ENCODE peak calls at places on chromosomes 4 and X, in six cellular contexts. Z is uterus, C is A549, M is transverse colon, I is sigmoid colon, W is lower leg skin. G is an unnamed sample.

GRCh38 chr4:34236118-34236517 is 2008.2 kb downstream of the ARAP2 start:
- DNase-seq in Z (no peak), C (no peak), M (no peak), I (no peak), W (no peak), G (no peak)

GRCh38 chr4:147599206-147599605 is 18.0 kb upstream of the TMEM184C start:
- DNase-seq in Z (no peak), C (no peak), M (no peak), I (no peak), W (no peak), G (no peak)

GRCh38 chr4:142158980-142159379 is 522.6 kb downstream of the IL15 start:
- DNase-seq in Z (no peak), C (no peak), M (no peak), I (no peak), W (no peak), G (no peak)

GRCh38 chr4:109879636-109880314 is 31.9 kb downstream of the LRIT3 start:
- DNase-seq in Z (no peak), C (no peak), M (no peak), I (no peak), W (no peak), G (no peak)

GRCh38 chr4:2166253-2166652 is 75.7 kb downstream of the HAUS3 start:
- DNase-seq in Z (no peak), C (no peak), M (peak), I (no peak), W (peak), G (no peak)

GRCh38 chr4:156762851-156763250 is 208.7 kb downstream of the PDGFC start:
- DNase-seq in Z (no peak), C (no peak), M (no peak), I (peak), W (no peak), G (no peak)

GRCh38 chr4:183328832-183329231 is 6.6 kb upstream of the CLDN24 start:
- DNase-seq in Z (no peak), C (no peak), M (no peak), I (no peak), W (no peak), G (no peak)

GRCh38 chrX:153884136-153885076 is 1.6 kb downstream of the L1CAM start:
- DNase-seq in Z (no peak), C (peak), M (no peak), I (no peak), W (no peak), G (no peak)

GRCh38 chr4:41155194-41155830 is 59.0 kb downstream of the APBB2 start:
- DNase-seq in Z (no peak), C (no peak), M (no peak), I (no peak), W (no peak), G (no peak)

GRCh38 chrX:39772057-39772832 is 325.5 kb downstream of the BCOR start:
- DNase-seq in Z (no peak), C (no peak), M (no peak), I (no peak), W (no peak), G (peak)

GRCh38 chr4:56181140-56181950 is 205.9 kb downstream of the AASDH start:
- DNase-seq in Z (no peak), C (no peak), M (no peak), I (no peak), W (no peak), G (peak)

DNA sequence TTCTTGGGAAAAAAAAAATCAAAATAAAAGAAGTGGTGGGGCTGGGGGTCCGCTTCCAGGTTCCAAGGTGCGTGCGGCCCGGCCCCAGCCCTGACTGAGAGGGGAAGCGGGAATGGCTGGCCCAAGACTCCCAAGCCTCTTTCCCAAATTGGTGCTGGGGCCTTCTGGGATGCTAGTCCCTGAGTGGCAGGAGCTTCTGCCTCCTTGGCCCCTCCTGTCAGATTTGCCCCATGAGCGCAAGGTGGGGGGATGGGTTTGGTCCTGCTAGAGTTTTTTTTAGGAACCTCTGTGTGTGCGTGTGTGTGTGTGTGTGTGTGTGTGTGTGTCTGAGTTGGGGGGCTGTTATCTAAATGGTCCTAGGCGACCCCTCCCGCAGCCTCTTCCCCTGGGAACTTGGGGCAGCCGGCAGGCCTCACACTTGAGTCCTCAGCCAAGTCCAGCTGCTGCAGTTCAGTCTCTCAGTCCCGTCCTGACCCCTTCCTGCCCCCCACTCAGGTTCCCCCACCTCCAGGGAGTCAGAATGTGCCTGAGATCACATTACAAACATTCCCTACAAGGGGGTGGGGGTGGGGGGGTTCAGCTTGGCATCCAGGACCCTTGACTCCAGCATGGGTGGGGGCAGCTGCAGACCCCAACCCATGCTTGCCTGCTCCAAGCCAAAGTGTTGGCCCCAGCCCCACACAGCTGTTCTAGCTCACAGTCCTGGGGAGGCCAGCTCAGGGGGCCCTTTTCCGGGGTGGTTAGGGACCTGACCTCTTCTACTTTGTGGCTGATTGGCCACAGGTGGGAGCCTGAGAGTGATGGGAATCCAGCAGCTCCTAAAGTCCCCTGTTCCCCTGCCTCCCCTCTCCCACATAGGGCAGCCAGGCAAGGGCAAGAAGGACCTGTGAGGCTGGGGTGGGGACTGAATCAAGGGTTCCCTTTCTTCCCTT is 4.0 kb downstream of the EFNB1 start:
- DNase-seq in Z (no peak), C (no peak), M (no peak), I (peak), W (peak), G (no peak)
- H3K4me3 ChIP-seq in Z (no peak), C (no peak), M (peak), I (no peak), W (no peak), G (no peak)

DNA sequence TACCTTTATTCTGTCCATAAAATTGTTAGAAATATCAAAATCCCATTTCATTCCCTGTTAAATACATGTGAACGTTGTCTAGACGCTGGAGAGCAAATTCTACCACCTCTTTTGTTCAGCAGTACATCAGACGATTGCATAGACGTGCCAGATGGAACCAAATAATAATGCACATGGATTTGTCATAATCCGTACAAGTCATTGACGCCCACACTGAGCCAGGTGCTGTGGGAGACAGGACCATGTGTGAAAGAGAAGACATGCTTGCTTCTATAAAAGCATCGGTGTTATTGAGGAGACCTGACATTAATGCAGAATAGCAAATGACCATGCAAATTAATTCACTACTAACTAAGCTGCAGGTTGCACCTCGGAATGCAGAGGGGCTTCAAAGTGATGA is 175.0 kb downstream of the PTTG2 start:
- DNase-seq in Z (no peak), C (no peak), M (no peak), I (no peak), W (no peak), G (no peak)
- TF ChIP-seq CTCF in Z (no peak), C (no peak), M (no peak), I (no peak), W (no peak), G (no peak)

DNA sequence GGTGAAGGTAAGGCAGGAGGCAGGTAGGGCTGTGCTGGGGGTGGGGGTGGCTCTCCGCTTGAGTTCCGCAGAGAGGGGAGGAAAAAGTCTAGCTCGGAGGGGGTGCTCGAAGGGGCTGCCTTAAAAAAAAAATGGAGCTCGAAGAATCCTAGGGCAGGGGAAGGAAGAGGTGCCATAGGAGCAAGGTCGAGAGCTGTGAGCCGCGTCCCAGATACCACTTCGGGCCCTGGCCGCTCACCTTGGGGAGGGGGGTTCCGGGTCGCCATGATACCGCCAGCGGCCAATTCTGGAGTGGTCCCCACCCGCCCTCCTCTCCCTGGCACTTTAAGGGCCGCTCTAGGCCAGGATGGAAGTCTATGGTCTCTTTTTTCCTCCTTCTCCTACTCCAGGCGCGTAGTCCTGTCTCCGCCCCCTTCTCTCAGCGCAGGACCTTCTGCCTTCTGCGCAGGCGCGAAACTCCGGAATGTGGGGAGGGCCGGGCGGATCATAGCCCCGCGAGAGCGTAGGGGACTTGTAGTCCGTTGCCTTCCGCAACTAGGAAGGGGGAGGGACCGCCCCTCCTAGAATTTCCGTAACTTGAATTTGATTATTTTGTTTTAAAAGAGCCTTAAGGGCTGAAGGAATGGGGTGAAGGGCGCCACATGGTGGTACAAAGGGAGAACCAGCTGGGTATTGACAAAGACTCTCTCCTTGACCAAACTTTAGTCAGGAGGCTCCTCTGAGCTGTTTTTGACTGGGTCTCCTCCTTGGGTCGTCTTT is at the start of gene FUNDC1:
- DNase-seq in Z (peak), C (peak), M (peak), I (peak), W (peak), G (peak)
- TF ChIP-seq POLR2A in Z (peak), C (peak), M (peak), I (no peak), W (no peak), G (no peak)

DNA sequence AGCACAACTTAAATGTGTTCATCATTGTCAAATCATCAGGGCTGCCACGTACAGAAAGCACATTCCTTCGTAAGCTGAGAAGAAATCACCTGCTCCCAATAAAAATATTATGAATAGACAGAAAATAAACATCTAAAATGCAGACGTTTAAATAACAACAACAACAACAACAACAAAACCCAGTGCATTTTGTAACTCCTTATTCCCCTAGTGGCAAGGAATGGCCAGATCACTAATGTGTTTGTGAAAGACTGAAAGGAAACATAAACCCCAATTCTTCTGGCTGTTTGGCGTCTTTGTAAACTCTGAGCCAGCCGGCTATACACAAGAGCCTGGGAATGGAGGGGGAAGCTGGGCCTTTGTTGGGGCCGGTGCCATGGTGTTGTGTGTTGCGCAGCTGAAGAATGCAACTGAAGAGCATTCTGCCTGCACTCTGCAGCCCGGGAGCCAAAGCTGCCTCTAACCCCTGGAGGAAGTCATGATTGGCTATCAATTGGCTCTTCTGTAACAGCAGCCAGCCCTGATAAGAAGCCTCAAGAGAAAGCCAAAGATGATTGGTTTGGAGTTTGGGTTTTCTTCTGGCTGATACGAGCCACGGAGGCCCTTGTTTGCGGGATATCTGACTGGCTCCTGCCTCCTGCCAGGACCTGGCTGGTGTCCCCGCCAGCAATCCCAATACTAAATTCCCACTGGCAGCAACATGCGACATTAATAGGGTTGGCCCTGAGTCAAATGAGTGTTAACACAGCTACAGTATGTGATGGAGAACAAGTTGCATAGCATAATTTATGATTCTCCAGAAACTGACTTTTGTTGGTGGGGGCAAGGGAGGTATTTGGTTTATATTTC is 89.7 kb upstream of the TFDP3 start:
- DNase-seq in Z (peak), C (no peak), M (peak), I (no peak), W (no peak), G (no peak)
- H3K4me3 ChIP-seq in Z (no peak), C (no peak), M (no peak), I (no peak), W (no peak), G (no peak)

GRCh38 chr4:116058129-116058528 is 944.7 kb upstream of the NDST4 start:
- DNase-seq in Z (no peak), C (no peak), M (no peak), I (no peak), W (no peak), G (peak)

DNA sequence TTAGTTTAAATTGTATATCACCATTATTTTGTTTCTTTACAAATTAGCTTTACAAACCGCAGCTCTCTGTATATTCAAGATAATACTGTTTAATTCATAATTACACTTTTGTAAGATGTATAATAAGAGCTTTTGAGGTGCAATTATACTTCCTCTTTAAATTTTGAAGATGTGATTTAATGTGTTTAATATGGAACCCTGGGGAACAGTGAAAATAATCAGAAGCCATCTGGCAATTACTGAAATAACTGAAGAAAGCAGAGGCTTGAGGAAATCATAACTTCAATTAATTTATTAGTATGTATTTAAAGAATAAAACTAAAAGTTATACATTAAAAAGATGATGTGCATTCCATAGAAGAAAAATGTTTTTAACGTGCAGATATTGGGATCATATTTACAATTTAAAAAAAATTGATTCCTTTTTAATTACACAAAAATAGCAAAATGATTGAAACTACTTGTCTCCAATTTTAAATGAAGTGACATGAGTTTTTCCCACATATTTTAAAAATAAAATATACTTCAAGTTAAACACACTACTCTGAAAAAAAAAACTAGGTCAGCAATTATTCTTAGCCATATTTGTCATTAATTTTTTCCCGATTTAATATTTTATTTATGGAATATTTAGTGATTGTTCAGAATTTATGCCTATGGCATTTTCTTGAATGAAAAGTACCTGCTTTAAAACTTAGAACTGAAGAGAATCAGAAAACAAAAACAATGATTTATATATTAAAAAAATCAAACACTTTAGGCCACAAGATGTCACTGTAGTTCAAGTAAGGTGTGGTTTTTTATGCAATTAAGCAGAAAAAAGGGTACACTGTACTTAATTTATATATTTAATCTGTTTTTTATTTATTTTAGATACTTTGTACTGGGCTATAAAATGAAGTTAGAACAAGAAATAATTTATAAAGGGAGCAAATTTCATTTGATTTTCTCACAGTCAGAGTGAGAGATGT is 942.7 kb upstream of the NDST4 start:
- DNase-seq in Z (no peak), C (no peak), M (no peak), I (no peak), W (no peak), G (peak)
- TF ChIP-seq CTCF in Z (no peak), C (peak), M (no peak), I (no peak), W (no peak), G (no peak)

GRCh38 chr4:7714176-7714575 is 225.5 kb downstream of the AFAP1 start:
- DNase-seq in Z (no peak), C (no peak), M (no peak), I (no peak), W (no peak), G (no peak)
- TF ChIP-seq POLR2A in Z (no peak), C (no peak), M (no peak), I (no peak), W (no peak), G (no peak)

GRCh38 chr4:89837385-89837995 is 529 bp upstream of the SNCA start:
- DNase-seq in Z (peak), C (peak), M (no peak), I (no peak), W (peak), G (no peak)
- H3K4me3 ChIP-seq in Z (peak), C (peak), M (peak), I (peak), W (peak), G (no peak)

GRCh38 chr4:165112258-165113156 is at the start of gene TMEM192:
- DNase-seq in Z (peak), C (peak), M (peak), I (peak), W (peak), G (peak)
- TF ChIP-seq CTCF in Z (peak), C (no peak), M (peak), I (no peak), W (no peak), G (peak)

GRCh38 chr4:38663021-38663800 is 788 bp upstream of the KLF3 start:
- DNase-seq in Z (peak), C (peak), M (no peak), I (peak), W (no peak), G (peak)
- TF ChIP-seq POLR2A in Z (peak), C (peak), M (peak), I (no peak), W (no peak), G (peak)